ENCODE peak calls at places on chromosomes 5 and 9, in nine cellular contexts. X is T-helper 9 cell; Q is fibroblast of pulmonary artery; B is CD4-positive, alpha-beta T cell; A is activated CD4-positive, CD25-positive, alpha-beta regulatory T cell; H is GOT3; M is stimulated activated CD4-positive, alpha-beta T cell treated with anti-CD3 and anti-CD28 coated beads, Interleukin-15, amount 100 ng/mL, for 1 hour; P is RPMI8226; Y is chondrocyte. S is an unnamed sample.

GRCh38 chr9:116700882-116701836 is 14.1 kb downstream of the TRIM32 start:
- DNase-seq in Q (no peak), A (no peak), P (no peak), X (no peak), M (no peak), Y (no peak), H (no peak), B (no peak), S (no peak)

GRCh38 chr5:68331202-68332108 is 115.9 kb downstream of the PIK3R1 start:
- DNase-seq in Y (no peak), B (no peak), H (no peak), M (no peak), X (no peak), Q (peak; percentile 55), P (no peak), A (no peak), S (peak; percentile 73)

GRCh38 chr5:143025971-143026370 is 255.8 kb downstream of the ARHGAP26 start:
- DNase-seq in P (no peak), M (no peak), X (no peak), A (no peak), Q (no peak), Y (no peak), B (no peak), H (no peak), S (peak; percentile 43)

GRCh38 chr5:134029156-134029555 is 24.4 kb upstream of the VDAC1 start:
- DNase-seq in H (peak; percentile 40), X (no peak), P (no peak), B (no peak), A (no peak), Y (no peak), M (no peak), Q (peak; percentile 83), S (peak; percentile 96)

GRCh38 chr5:89769975-89770374 is 639.6 kb downstream of the CETN3 start:
- DNase-seq in H (no peak), P (no peak), Q (peak; percentile 59), Y (no peak), M (no peak), B (no peak), X (no peak), A (no peak), S (peak; percentile 82)

GRCh38 chr5:173733065-173733824 is 116.8 kb upstream of the BOD1 start:
- DNase-seq in A (no peak), P (no peak), B (no peak), Y (no peak), H (no peak), X (no peak), M (no peak), Q (no peak), S (no peak)

GRCh38 chr9:32350682-32351081 is 33.8 kb upstream of the ACO1 start:
- DNase-seq in B (no peak), M (no peak), Q (peak; percentile 56), P (no peak), X (no peak), Y (no peak), A (no peak), H (no peak), S (peak; percentile 8)

GRCh38 chr5:6407547-6408259 is 29.4 kb upstream of the MED10 start:
- DNase-seq in P (no peak), Q (no peak), X (no peak), A (no peak), Y (no peak), B (no peak), M (no peak), H (no peak), S (no peak)

GRCh38 chr5:173494446-173494845 is 122.0 kb downstream of the BOD1 start:
- DNase-seq in Y (no peak), M (no peak), A (no peak), H (no peak), Q (no peak), X (no peak), P (no peak), B (no peak), S (no peak)

GRCh38 chr5:8585230-8586018 is 716.5 kb downstream of the MTRR start:
- DNase-seq in X (no peak), B (no peak), M (no peak), P (no peak), A (no peak), Q (peak; percentile 2), H (no peak), Y (no peak), S (no peak)